ENCODE peak calls at places on chromosomes 12 and 14, in nine cellular contexts. Z, B, R, N, A, O, G, L and D are unnamed samples.

GRCh38 chr12:43692064-43692463 is 66.5 kb downstream of the PUS7L start:
- DNase-seq in G (no peak), L (no peak), A (no peak), N (no peak), R (peak; percentile 38), Z (peak; percentile 58), O (no peak), B (no peak), D (no peak)

GRCh38 chr14:82052778-82053177 is 519.1 kb upstream of the SEL1L start:
- DNase-seq in N (no peak), Z (no peak), G (no peak), B (no peak), A (no peak), L (no peak), O (no peak), R (no peak), D (no peak)

GRCh38 chr14:105528859-105529505 is 2.6 kb downstream of the TMEM121 start:
- DNase-seq in G (no peak), L (no peak), B (no peak), Z (no peak), A (no peak), N (no peak), R (peak; percentile 15), O (no peak), D (no peak)

GRCh38 chr14:38419579-38419978 is 163.7 kb upstream of the CLEC14A start:
- DNase-seq in L (no peak), B (no peak), G (no peak), O (no peak), N (no peak), R (peak; percentile 31), Z (no peak), A (no peak), D (no peak)

GRCh38 chr14:76918176-76918750 is 92.1 kb downstream of the LRRC74A start:
- DNase-seq in G (peak; percentile 82), R (peak; percentile 94), L (no peak), N (peak; percentile 78), B (no peak), A (peak; percentile 90), Z (peak; percentile 67), O (peak; percentile 91), D (no peak)

GRCh38 chr12:2673966-2674810 is 120.6 kb upstream of the FKBP4 start:
- DNase-seq in Z (no peak), R (no peak), G (peak; percentile 8), L (no peak), B (no peak), A (no peak), O (no peak), N (no peak), D (no peak)

GRCh38 chr12:114678028-114678427 is 5.9 kb downstream of the TBX3 start:
- DNase-seq in G (no peak), A (no peak), N (no peak), L (no peak), O (no peak), B (no peak), R (no peak), Z (no peak), D (no peak)

GRCh38 chr14:61673305-61673704 is 22.0 kb upstream of the HIF1A start:
- DNase-seq in R (peak; percentile 51), N (no peak), A (no peak), L (no peak), G (no peak), Z (no peak), O (no peak), B (no peak), D (no peak)

GRCh38 chr12:66159088-66159487 is 10.7 kb downstream of the TMBIM4 start:
- DNase-seq in A (no peak), Z (no peak), N (no peak), L (no peak), R (no peak), G (no peak), B (no peak), O (no peak), D (no peak)

GRCh38 chr14:75915063-75915462 is 66.7 kb downstream of the TGFB3 start:
- DNase-seq in L (no peak), G (no peak), A (no peak), R (no peak), O (no peak), N (no peak), B (no peak), Z (no peak), D (no peak)

GRCh38 chr12:124094188-124094587 is 121.2 kb downstream of the ZNF664 start:
- DNase-seq in G (no peak), O (no peak), N (no peak), L (no peak), B (no peak), R (no peak), A (no peak), Z (no peak), D (no peak)

GRCh38 chr14:71371711-71372396 is 464.6 kb downstream of the PCNX1 start:
- DNase-seq in N (no peak), G (no peak), A (no peak), O (no peak), B (no peak), Z (no peak), R (peak; percentile 52), L (no peak), D (peak; percentile 73)